ENCODE peak calls at places on chromosomes 6 and 20, in seven cellular contexts. R, X, C, K, W, L and N are unnamed samples.
A peak's percentile ranks its signal among the peaks of the same experiment; 100 is the strongest.

GRCh38 chr20:51398083-51398482 is 144.4 kb downstream of the NFATC2 start:
- DNase-seq in R (no peak), L (no peak), W (no peak), C (no peak), K (no peak), X (no peak), N (no peak)

GRCh38 chr20:11728937-11729336 is 188.8 kb upstream of the BTBD3 start:
- DNase-seq in C (no peak), W (no peak), K (no peak), X (no peak), R (no peak), L (no peak), N (no peak)

GRCh38 chr6:90008908-90009501 is 114.7 kb downstream of the GJA10 start:
- DNase-seq in X (no peak), K (no peak), R (peak; percentile 13), W (peak; percentile 22), C (no peak), L (no peak), N (no peak)

GRCh38 chr20:59452856-59453255 is 151.5 kb upstream of the PHACTR3 start:
- DNase-seq in L (no peak), C (no peak), K (no peak), W (no peak), X (no peak), R (no peak), N (no peak)

GRCh38 chr6:157840776-157841175 is 17.7 kb downstream of the SNX9 start:
- DNase-seq in W (no peak), C (no peak), X (no peak), L (no peak), K (no peak), R (no peak), N (no peak)

GRCh38 chr6:51303313-51303712 is 484.6 kb downstream of the TFAP2B start:
- DNase-seq in L (no peak), K (no peak), C (no peak), W (no peak), R (no peak), X (no peak), N (peak; percentile 50)

GRCh38 chr6:49909508-49910047 is 43.2 kb upstream of the CRISP1 start:
- DNase-seq in L (no peak), K (no peak), X (no peak), W (no peak), R (no peak), C (no peak), N (no peak)

GRCh38 chr6:88922775-88923548 is 40.5 kb downstream of the RNGTT start:
- DNase-seq in L (no peak), K (no peak), R (no peak), W (no peak), X (no peak), C (no peak), N (peak; percentile 49)

GRCh38 chr6:163985710-163986109 is 571.2 kb downstream of the QKI start:
- DNase-seq in C (no peak), W (peak; percentile 20), R (no peak), L (no peak), X (no peak), K (no peak), N (no peak)

GRCh38 chr6:68468244-68468884 is 166.7 kb upstream of the ADGRB3 start:
- DNase-seq in X (no peak), C (no peak), R (no peak), K (peak; percentile 56), L (no peak), W (no peak), N (no peak)

GRCh38 chr6:126181890-126182289 is 158.0 kb upstream of the CENPW start:
- DNase-seq in K (no peak), R (no peak), L (no peak), W (no peak), C (no peak), X (no peak), N (no peak)

GRCh38 chr6:134741193-134741521 is 208.7 kb downstream of the ALDH8A1 start:
- DNase-seq in L (no peak), K (peak; percentile 52), X (no peak), W (no peak), R (no peak), C (no peak), N (no peak)

GRCh38 chr6:133814797-133815196 is 74.1 kb upstream of the TCF21 start:
- DNase-seq in C (no peak), X (no peak), W (no peak), K (no peak), L (no peak), R (no peak), N (no peak)

GRCh38 chr6:169288591-169288990 is 34.9 kb upstream of the THBS2 start:
- DNase-seq in W (no peak), X (no peak), K (no peak), C (no peak), L (no peak), R (no peak), N (no peak)

GRCh38 chr6:11566609-11567008 is 29.1 kb downstream of the TMEM170B start:
- DNase-seq in L (no peak), W (no peak), C (no peak), R (no peak), X (no peak), K (no peak), N (no peak)

GRCh38 chr6:7910654-7911344 is at the start of gene TXNDC5:
- DNase-seq in C (peak; percentile 60), R (peak; percentile 67), W (no peak), X (peak; percentile 86), L (no peak), K (peak; percentile 82), N (peak; percentile 65)

GRCh38 chr6:155024628-155025027 is 29.5 kb downstream of the TIAM2 start:
- DNase-seq in K (no peak), X (no peak), R (no peak), W (no peak), L (no peak), C (peak; percentile 54), N (no peak)

GRCh38 chr6:47485491-47486135 is 8.0 kb downstream of the CD2AP start:
- DNase-seq in K (no peak), W (no peak), X (no peak), C (no peak), R (no peak), L (no peak), N (no peak)

GRCh38 chr20:58378704-58379103 is 10.3 kb upstream of the VAPB start:
- DNase-seq in K (no peak), W (no peak), R (no peak), C (no peak), L (no peak), X (no peak), N (no peak)

GRCh38 chr6:39314273-39314790 is at the start of gene KCNK17:
- DNase-seq in K (peak; percentile 74), R (no peak), L (no peak), X (no peak), W (no peak), C (no peak), N (peak; percentile 79)

GRCh38 chr6:95578106-95578410 is 723 bp downstream of the MANEA start:
- DNase-seq in W (no peak), R (no peak), L (no peak), C (peak; percentile 15), K (no peak), X (no peak), N (no peak)

GRCh38 chr6:32123681-32124080 is 4.4 kb downstream of the ATF6B start:
- DNase-seq in R (no peak), K (no peak), W (no peak), X (no peak), L (no peak), C (no peak), N (no peak)

GRCh38 chr20:32234135-32234808 is 26.6 kb downstream of the POFUT1 start:
- DNase-seq in W (no peak), K (no peak), X (no peak), L (no peak), R (no peak), C (no peak), N (peak; percentile 51)
- H3K4me3 ChIP-seq in W (no peak overlapping the region), K (no peak overlapping the region), X (no peak overlapping the region), L (no peak overlapping the region), R (no peak overlapping the region), C (no peak overlapping the region), N (no peak overlapping the region)

DNA sequence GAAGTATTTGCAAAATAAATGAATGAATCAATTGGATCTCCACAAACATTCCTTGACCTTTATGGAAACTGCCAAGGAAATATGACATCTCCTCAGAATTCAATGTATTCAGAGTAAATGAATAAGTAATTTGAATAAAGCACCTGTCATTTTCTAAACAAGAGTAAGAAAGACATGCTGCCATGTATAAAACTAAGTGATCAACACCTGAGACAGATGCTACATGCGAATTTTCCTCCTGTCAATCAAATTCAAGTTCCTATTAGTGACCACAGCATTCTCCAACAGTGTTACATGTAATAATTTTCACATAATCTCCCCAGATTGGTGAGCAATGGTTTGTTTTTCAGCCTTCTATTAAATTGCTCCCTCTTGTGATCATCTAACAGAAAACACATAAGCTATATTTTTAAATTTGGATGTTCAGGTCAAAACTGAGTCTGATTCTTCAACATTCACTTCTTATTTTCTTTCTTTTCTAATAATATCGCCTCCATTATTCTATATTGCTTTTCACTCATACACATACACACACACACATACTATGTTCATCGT is 163.2 kb upstream of the RNF217 start:
- DNase-seq in W (no peak), C (no peak), R (no peak), K (no peak), X (no peak), L (no peak), N (no peak)
- TF ChIP-seq CTCF in W (peak; percentile 38), C (no peak), R (no peak), K (peak; percentile 40), X (no peak), L (no peak), N (no peak)

GRCh38 chr6:138896104-138896756 is 91.8 kb downstream of the REPS1 start:
- DNase-seq in K (no peak), W (no peak), C (no peak), R (no peak), L (no peak), X (no peak), N (no peak)

GRCh38 chr6:138897031-138897430 is 91.0 kb downstream of the REPS1 start:
- DNase-seq in C (no peak), L (no peak), X (no peak), R (no peak), W (no peak), K (no peak), N (no peak)

DNA sequence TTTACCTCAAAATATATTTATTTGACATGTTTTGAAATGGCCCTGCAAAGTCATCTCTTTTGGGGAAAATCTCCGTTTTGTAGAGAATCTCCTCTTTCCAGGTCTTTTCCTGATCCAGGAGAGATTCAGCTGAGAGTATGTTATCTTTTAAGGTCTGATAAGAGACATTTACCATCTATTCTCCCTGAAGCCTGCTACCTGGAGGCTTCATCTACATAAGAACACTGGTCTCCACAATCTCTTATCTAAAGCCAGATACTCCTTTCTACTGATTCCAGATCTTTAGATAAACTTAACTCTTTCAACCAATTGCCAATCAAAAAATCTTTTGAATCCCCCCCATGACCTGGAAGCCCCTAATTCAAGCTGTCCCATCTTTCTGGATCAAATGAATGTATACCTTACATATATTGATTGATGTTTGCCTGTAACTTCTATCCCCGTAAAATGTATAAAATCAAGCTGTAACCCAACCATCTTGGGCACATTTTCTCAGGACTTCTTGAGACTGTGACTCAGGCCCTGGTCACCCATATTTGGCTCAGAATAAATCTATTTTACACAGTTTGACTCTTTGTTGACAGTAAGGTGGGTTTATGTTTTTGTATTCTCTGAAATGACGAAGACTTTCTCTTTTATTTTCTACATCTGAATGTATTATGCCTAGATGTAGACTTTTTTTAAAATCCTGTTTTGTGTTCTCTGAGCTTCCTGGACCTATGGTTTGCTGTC is 95.5 kb downstream of the ECT2L start:
- DNase-seq in C (no peak), R (no peak), X (no peak), K (peak; percentile 33), L (no peak), W (no peak), N (no peak)
- TF ChIP-seq POLR2AphosphoS5 in C (no peak), R (no peak), X (no peak), K (no peak), L (no peak), W (no peak), N (no peak)

GRCh38 chr20:3696200-3696599 is 14.4 kb upstream of the ADAM33 start:
- DNase-seq in C (no peak), X (no peak), K (peak; percentile 62), R (no peak), L (no peak), W (no peak), N (no peak)
- H3K4me3 ChIP-seq in C (no peak overlapping the region), X (no peak overlapping the region), K (no peak overlapping the region), R (no peak overlapping the region), L (no peak overlapping the region), W (no peak overlapping the region), N (no peak overlapping the region)